ENCODE peak calls at places on chromosomes 5 and 9, in nine cellular contexts. I, Q, F, Z, U, E, D, Y and P are unnamed samples.

GRCh38 chr5:159061186-159061796 is 38.4 kb downstream of the EBF1 start:
- DNase-seq in D (no peak), Q (peak; percentile 55), Z (peak; percentile 22), E (no peak), F (no peak), I (no peak), U (peak; percentile 67), Y (no peak), P (no peak)

GRCh38 chr5:68962632-68963484 is 131.0 kb upstream of the SLC30A5 start:
- DNase-seq in D (peak; percentile 64), F (no peak), Z (peak; percentile 44), U (peak; percentile 78), E (peak; percentile 24), Q (peak; percentile 79), I (no peak), Y (no peak), P (no peak)

GRCh38 chr5:131952286-131952857 is 6.9 kb upstream of the MEIKIN start:
- DNase-seq in F (no peak), Q (no peak), Z (no peak), Y (no peak), U (no peak), I (no peak), E (no peak), D (no peak), P (no peak)

GRCh38 chr9:89686621-89687020 is 81.8 kb downstream of the GADD45G start:
- DNase-seq in Q (no peak), Z (no peak), Y (no peak), I (no peak), F (no peak), D (no peak), U (no peak), E (no peak), P (no peak)

GRCh38 chr9:127092041-127092608 is 30.3 kb downstream of the ANGPTL2 start:
- DNase-seq in Z (no peak), F (no peak), I (no peak), E (no peak), D (no peak), Q (no peak), Y (no peak), U (no peak), P (no peak)

GRCh38 chr9:37324261-37324683 is 98.2 kb upstream of the GRHPR start:
- DNase-seq in F (no peak), I (no peak), Y (peak; percentile 86), D (no peak), Z (no peak), E (no peak), Q (peak; percentile 43), U (peak; percentile 13), P (no peak)

GRCh38 chr5:127909078-127909477 is 174.5 kb upstream of the SLC12A2 start:
- DNase-seq in Y (peak; percentile 88), E (peak; percentile 18), I (no peak), D (no peak), Q (peak; percentile 34), Z (no peak), U (peak; percentile 51), F (no peak), P (peak; percentile 51)

GRCh38 chr5:143001764-143002351 is 231.7 kb downstream of the ARHGAP26 start:
- DNase-seq in I (no peak), Y (no peak), E (no peak), U (no peak), Q (no peak), Z (no peak), F (no peak), D (no peak), P (no peak)

GRCh38 chr5:89901983-89902382 is 507.6 kb downstream of the CETN3 start:
- DNase-seq in E (no peak), I (no peak), Z (no peak), U (no peak), Q (no peak), F (no peak), D (no peak), Y (no peak), P (no peak)

GRCh38 chr5:11415751-11416150 is 488.5 kb downstream of the CTNND2 start:
- DNase-seq in F (no peak), Y (no peak), I (no peak), U (peak; percentile 60), Q (no peak), Z (no peak), D (no peak), E (no peak), P (no peak)

GRCh38 chr9:114590328-114590727 is 2.8 kb downstream of the ATP6V1G1 start:
- DNase-seq in I (no peak), F (no peak), U (no peak), Y (no peak), Z (no peak), E (no peak), D (no peak), Q (no peak), P (no peak)

GRCh38 chr9:114594136-114594535 is 6.6 kb downstream of the ATP6V1G1 start:
- DNase-seq in I (no peak), F (no peak), E (no peak), U (no peak), Y (no peak), D (no peak), Z (no peak), Q (no peak), P (no peak)

GRCh38 chr9:114588671-114589526 is 1.3 kb downstream of the ATP6V1G1 start:
- DNase-seq in U (peak; percentile 9), Y (peak; percentile 55), Q (no peak), D (no peak), I (no peak), Z (no peak), E (no peak), F (no peak), P (no peak)

GRCh38 chr9:114591206-114591853 is 3.8 kb downstream of the ATP6V1G1 start:
- DNase-seq in E (no peak), Q (no peak), U (no peak), I (no peak), F (no peak), Z (no peak), Y (no peak), D (no peak), P (no peak)

DNA sequence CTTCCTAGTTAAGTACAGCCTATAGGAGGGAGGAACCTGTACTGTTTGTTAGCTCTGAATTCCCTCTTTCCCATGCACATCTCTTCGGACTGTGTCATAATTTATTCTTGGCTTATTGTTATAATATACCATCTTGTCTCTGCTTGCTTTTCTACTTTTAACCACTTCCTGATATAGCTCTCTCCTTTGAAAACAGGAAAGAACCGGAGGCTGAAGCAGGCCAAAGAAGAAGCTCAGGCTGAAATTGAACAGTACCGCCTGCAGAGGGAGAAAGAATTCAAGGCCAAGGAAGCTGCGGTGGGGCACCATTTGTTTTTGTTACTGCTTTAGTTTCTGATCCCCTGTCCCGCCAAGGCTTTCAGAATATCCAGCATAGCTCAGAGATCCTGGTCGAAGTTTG is 4.8 kb downstream of the ATP6V1G1 start:
- DNase-seq in Z (no peak), I (peak; percentile 67), Q (no peak), D (no peak), U (no peak), F (no peak), E (no peak), Y (no peak), P (peak; percentile 86)
- H3K4me3 ChIP-seq in Z (no peak overlapping the region), I (peak overlapping the region; percentile 56), Q (no peak overlapping the region), D (no peak overlapping the region), U (no peak overlapping the region), F (no peak overlapping the region), E (no peak overlapping the region), Y (no peak overlapping the region), P (peak overlapping the region; percentile 20)

GRCh38 chr9:33164138-33164809 is 2.9 kb downstream of the B4GALT1 start:
- DNase-seq in U (no peak), E (no peak), I (peak; percentile 53), Z (no peak), D (no peak), F (no peak), Q (no peak), Y (no peak), P (peak; percentile 63)
- H3K4me3 ChIP-seq in U (no peak overlapping the region), E (peak overlapping the region; percentile 95), I (peak overlapping the region; percentile 65), Z (peak overlapping the region; percentile 87), D (peak overlapping the region; percentile 27), F (peak overlapping the region; percentile 92), Q (no peak overlapping the region), Y (no peak overlapping the region), P (no peak overlapping the region)

DNA sequence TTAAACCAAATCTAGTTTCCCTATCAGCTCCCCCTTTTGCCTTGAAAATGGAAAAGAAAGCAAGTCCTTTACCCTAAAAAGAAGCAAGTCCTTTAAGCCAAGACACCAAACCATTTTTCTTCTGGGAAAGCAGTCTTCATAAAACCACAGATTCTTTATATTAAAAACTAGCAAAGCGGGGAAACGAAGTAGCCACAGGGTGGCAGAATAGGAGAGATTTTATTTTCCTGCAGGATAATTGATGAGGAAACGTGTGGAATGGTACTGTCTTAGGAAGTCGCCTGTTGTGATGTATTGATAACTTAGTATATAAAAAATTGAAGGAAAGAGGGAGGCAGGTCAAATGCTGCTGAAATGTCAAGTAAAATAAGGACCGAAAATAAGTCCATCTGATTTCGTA is 41.1 kb downstream of the ZNF883 start:
- DNase-seq in Q (no peak), Z (no peak), Y (no peak), F (no peak), E (no peak), U (no peak), I (no peak), D (no peak), P (no peak)
- H3K4me3 ChIP-seq in Q (no peak overlapping the region), Z (no peak overlapping the region), Y (no peak overlapping the region), F (no peak overlapping the region), E (no peak overlapping the region), U (no peak overlapping the region), I (no peak overlapping the region), D (no peak overlapping the region), P (no peak overlapping the region)

GRCh38 chr9:137147091-137147792 is 8.3 kb downstream of the GRIN1 start:
- DNase-seq in I (no peak), U (no peak), E (no peak), F (no peak), Q (peak; percentile 10), Y (no peak), D (no peak), Z (no peak), P (no peak)

GRCh38 chr9:137146527-137146918 is 7.6 kb downstream of the GRIN1 start:
- DNase-seq in Y (peak; percentile 62), E (no peak), U (peak; percentile 39), I (no peak), D (no peak), Q (peak; percentile 6), Z (no peak), F (no peak), P (no peak)

GRCh38 chr9:137148242-137148641 is 9.3 kb downstream of the GRIN1 start:
- DNase-seq in U (no peak), D (no peak), Q (no peak), E (no peak), Z (no peak), I (no peak), F (no peak), Y (no peak), P (no peak)

GRCh38 chr9:137148661-137149060 is 9.7 kb downstream of the GRIN1 start:
- DNase-seq in U (no peak), Q (peak; percentile 11), Y (no peak), D (no peak), I (no peak), E (no peak), Z (no peak), F (no peak), P (no peak)

DNA sequence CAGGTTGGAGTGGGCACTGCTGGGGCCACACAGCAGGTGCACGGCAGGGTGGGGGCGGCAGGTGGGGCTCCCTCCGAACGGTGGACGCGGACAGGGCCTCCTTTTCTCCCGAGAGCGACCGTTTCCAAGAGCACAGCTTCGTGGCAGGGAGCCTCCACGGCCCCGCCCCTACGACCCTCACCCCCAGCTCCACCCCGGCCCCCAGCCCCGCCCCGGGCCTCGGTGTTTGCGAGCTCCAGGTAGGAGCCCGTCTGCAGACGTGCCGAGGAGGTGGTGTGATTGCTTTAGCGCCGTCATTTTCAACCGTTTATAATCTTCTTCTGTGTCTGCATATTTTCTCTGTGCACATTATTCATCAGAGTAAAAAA is 8.8 kb downstream of the GRIN1 start:
- DNase-seq in I (no peak), Z (no peak), Q (no peak), F (no peak), D (no peak), U (no peak), Y (no peak), E (no peak), P (no peak)
- H3K4me3 ChIP-seq in I (no peak overlapping the region), Z (no peak overlapping the region), Q (no peak overlapping the region), F (no peak overlapping the region), D (no peak overlapping the region), U (no peak overlapping the region), Y (no peak overlapping the region), E (no peak overlapping the region), P (no peak overlapping the region)